ENCODE peak calls at places on chromosomes 7 and 10, in four cellular contexts. V, F, L and D are unnamed samples.

GRCh38 chr10:11042375-11042774 is 24.7 kb downstream of the CELF2 start:
- DNase-seq in V (no peak), F (no peak), L (no peak), D (no peak)

GRCh38 chr10:28014651-28015050 is 15.8 kb upstream of the ODAD2 start:
- DNase-seq in V (no peak), F (no peak), L (peak), D (no peak)

GRCh38 chr7:6299774-6300173 is 27.4 kb upstream of the CYTH3 start:
- DNase-seq in V (no peak), F (no peak), L (no peak), D (no peak)

GRCh38 chr10:19918800-19919199 is 102.6 kb downstream of the PLXDC2 start:
- DNase-seq in F (peak), L (no peak), V (peak), D (peak)

GRCh38 chr7:44647981-44648714 is 41.7 kb downstream of the OGDH start:
- DNase-seq in L (no peak), F (no peak), V (no peak), D (no peak)

GRCh38 chr10:26527018-26527417 is 88.9 kb downstream of the APBB1IP start:
- DNase-seq in L (no peak), V (no peak), F (no peak), D (no peak)

GRCh38 chr10:121813211-121813812 is 114.5 kb downstream of the ATE1 start:
- DNase-seq in F (no peak), V (peak), L (no peak), D (peak)

GRCh38 chr7:70032673-70033072 is 434.4 kb downstream of the AUTS2 start:
- DNase-seq in F (no peak), L (no peak), V (no peak), D (no peak)